ENCODE peak calls at places on chromosome 13, in four cellular contexts. Q is IMR-90, E is heart left ventricle, B is astrocyte. K is an unnamed sample.
A peak's percentile ranks its signal among the peaks of the same experiment; 100 is the strongest.

GRCh38 chr13:87123987-87124784 is 547.0 kb upstream of the SLITRK5 start:
- DNase-seq in Q (peak; percentile 100), E (peak; percentile 44), B (peak; percentile 100), K (peak; percentile 97)

GRCh38 chr13:112958127-112958989 is 10.7 kb upstream of the MCF2L start:
- DNase-seq in Q (no peak), E (no peak), B (no peak), K (no peak)

GRCh38 chr13:97435794-97436193 is 1.8 kb downstream of the RAP2A start:
- DNase-seq in Q (no peak), E (no peak), B (no peak), K (no peak)

GRCh38 chr13:101552797-101553196 is 100.3 kb downstream of the ITGBL1 start:
- DNase-seq in Q (peak; percentile 55), E (no peak), B (peak; percentile 42), K (no peak)

GRCh38 chr13:31114641-31115040 is 47.1 kb downstream of the HSPH1 start:
- DNase-seq in Q (no peak), E (no peak), B (no peak), K (no peak)

GRCh38 chr13:86841264-86841663 is 829.9 kb upstream of the SLITRK5 start:
- DNase-seq in Q (no peak), E (no peak), B (no peak), K (no peak)

GRCh38 chr13:43933378-43933777 is 53.7 kb downstream of the LACC1 start:
- DNase-seq in Q (no peak), E (no peak), B (no peak), K (no peak)

GRCh38 chr13:97211986-97212385 is 10.1 kb upstream of the MBNL2 start:
- DNase-seq in Q (no peak), E (no peak), B (no peak), K (no peak)

GRCh38 chr13:25729201-25729600 is 322.6 kb downstream of the SHISA2 start:
- DNase-seq in Q (no peak), E (no peak), B (no peak), K (peak; percentile 12)

GRCh38 chr13:43983373-43983772 is 103.7 kb downstream of the LACC1 start:
- DNase-seq in Q (peak; percentile 8), E (no peak), B (no peak), K (peak; percentile 30)

GRCh38 chr13:29918845-29919244 is 68.4 kb upstream of the UBL3 start:
- DNase-seq in Q (peak; percentile 92), E (no peak), B (peak; percentile 92), K (peak; percentile 92)

GRCh38 chr13:37486171-37486661 is 112.4 kb downstream of the POSTN start:
- DNase-seq in Q (no peak), E (no peak), B (peak; percentile 47), K (no peak)

GRCh38 chr13:77143325-77143907 is 116.5 kb upstream of the FBXL3 start:
- DNase-seq in Q (peak; percentile 52), E (no peak), B (no peak), K (peak; percentile 26)

GRCh38 chr13:42036711-42037110 is 11.7 kb upstream of the DGKH start:
- DNase-seq in Q (no peak), E (no peak), B (no peak), K (no peak)

GRCh38 chr13:28257305-28257704 is 119.0 kb downstream of the PAN3 start:
- DNase-seq in Q (no peak), E (no peak), B (no peak), K (no peak)

GRCh38 chr13:33487575-33488243 is 202.2 kb upstream of the STARD13 start:
- DNase-seq in Q (peak; percentile 65), E (no peak), B (no peak), K (no peak)

GRCh38 chr13:97798171-97798821 is 155.2 kb upstream of the IPO5 start:
- DNase-seq in Q (no peak), E (no peak), B (no peak), K (no peak)

GRCh38 chr13:80000679-80001509 is 340.0 kb downstream of the SPRY2 start:
- DNase-seq in Q (no peak), E (no peak), B (no peak), K (no peak)

GRCh38 chr13:42215578-42216421 is 56.2 kb upstream of the AKAP11 start:
- DNase-seq in Q (peak; percentile 60), E (no peak), B (peak; percentile 23), K (peak; percentile 6)

GRCh38 chr13:61709258-61709657 is 293.6 kb upstream of the PCDH20 start:
- DNase-seq in Q (no peak), E (no peak), B (no peak), K (no peak)

GRCh38 chr13:36130542-36131214 is 504 bp downstream of the DCLK1 start:
- DNase-seq in Q (no peak), E (peak; percentile 46), B (no peak), K (no peak)

GRCh38 chr13:47949799-47950198 is 51.3 kb downstream of the SUCLA2 start:
- DNase-seq in Q (no peak), E (no peak), B (no peak), K (no peak)

GRCh38 chr13:36548129-36548528 is 115.8 kb downstream of the CCNA1 start:
- DNase-seq in Q (no peak), E (peak; percentile 45), B (no peak), K (no peak)

GRCh38 chr13:86882835-86883234 is 788.3 kb upstream of the SLITRK5 start:
- DNase-seq in Q (peak; percentile 2), E (peak; percentile 33), B (no peak), K (no peak)

GRCh38 chr13:43285891-43286602 is 262.7 kb downstream of the DNAJC15 start:
- DNase-seq in Q (peak; percentile 68), E (peak; percentile 40), B (peak; percentile 76), K (no peak)

GRCh38 chr13:97434417-97435296 is 688 bp downstream of the RAP2A start:
- DNase-seq in Q (peak; percentile 20), E (peak; percentile 57), B (peak; percentile 21), K (peak; percentile 22)

GRCh38 chr13:112775791-112776279 is 86.0 kb downstream of the ATP11A start:
- DNase-seq in Q (no peak), E (no peak), B (no peak), K (no peak)

GRCh38 chr13:44459674-44460073 is 86.0 kb downstream of the SERP2 start:
- DNase-seq in Q (no peak), E (no peak), B (no peak), K (no peak)

GRCh38 chr13:43908156-43909126 is 28.7 kb downstream of the LACC1 start:
- DNase-seq in Q (peak; percentile 91), E (no peak), B (peak; percentile 74), K (peak; percentile 54)

GRCh38 chr13:44768775-44769578 is 192.8 kb upstream of the TSC22D1 start:
- DNase-seq in Q (peak; percentile 46), E (no peak), B (peak; percentile 52), K (no peak)

GRCh38 chr13:42750858-42751257 is 30.5 kb upstream of the FAM216B start:
- DNase-seq in Q (no peak), E (no peak), B (no peak), K (no peak)

GRCh38 chr13:51935326-51936171 is 73.8 kb downstream of the CCDC70 start:
- DNase-seq in Q (no peak), E (no peak), B (no peak), K (no peak)

GRCh38 chr13:49830721-49831120 is 38.2 kb upstream of the KPNA3 start:
- DNase-seq in Q (no peak), E (no peak), B (no peak), K (no peak)

GRCh38 chr13:105805866-105806265 is 729.6 kb downstream of the EFNB2 start:
- DNase-seq in Q (peak; percentile 9), E (no peak), B (no peak), K (no peak)

GRCh38 chr13:93304868-93305613 is 78.4 kb downstream of the GPC6 start:
- DNase-seq in Q (no peak), E (no peak), B (no peak), K (no peak)

GRCh38 chr13:78185700-78186099 is 267.1 kb upstream of the EDNRB start:
- DNase-seq in Q (no peak), E (no peak), B (no peak), K (no peak)
- TF ChIP-seq CTCF in Q (no peak), E (no peak), B (no peak), K (no peak)

GRCh38 chr13:24355103-24355502 is 45.7 kb downstream of the C1QTNF9 start:
- DNase-seq in Q (no peak), E (no peak), B (no peak), K (no peak)

GRCh38 chr13:24353736-24354135 is 44.4 kb downstream of the C1QTNF9 start:
- DNase-seq in Q (no peak), E (no peak), B (no peak), K (peak; percentile 73)

GRCh38 chr13:24348797-24349515 is 39.6 kb downstream of the C1QTNF9 start:
- DNase-seq in Q (no peak), E (no peak), B (no peak), K (peak; percentile 51)

GRCh38 chr13:24348385-24348784 is 39.0 kb downstream of the C1QTNF9 start:
- DNase-seq in Q (no peak), E (no peak), B (no peak), K (no peak)

DNA sequence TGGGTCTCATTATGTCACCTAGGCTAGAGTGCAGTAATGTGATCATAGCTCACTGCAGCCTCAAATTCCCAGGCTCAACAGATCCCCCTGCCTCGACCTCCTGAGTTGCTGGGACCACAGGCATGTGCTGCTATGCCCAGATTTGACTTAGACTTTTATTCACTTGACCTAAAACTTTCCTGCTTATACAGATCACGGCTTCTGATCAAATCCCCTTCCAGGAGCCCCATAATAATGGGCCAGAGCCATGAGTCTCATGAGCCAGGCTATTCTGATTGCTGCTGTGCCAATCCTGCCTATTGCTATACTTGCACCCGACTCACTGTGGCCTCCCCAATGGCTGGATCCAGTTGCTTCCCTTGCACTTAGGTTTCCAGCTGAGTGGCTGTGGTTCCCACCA is 42.0 kb downstream of the C1QTNF9 start:
- DNase-seq in Q (no peak), E (no peak), B (no peak), K (no peak)
- H3K4me1 ChIP-seq in Q (no peaks in the 10 kb centered on the region), E (no peaks in the 10 kb centered on the region), B (no peaks in the 10 kb centered on the region), K (peaks cover 19% of the 10 kb centered on the region)

GRCh38 chr13:102904408-102904862 is 58.6 kb downstream of the ERCC5 start:
- DNase-seq in Q (no peak), E (no peak), B (no peak), K (peak; percentile 91)

GRCh38 chr13:102905905-102906304 is 60.1 kb downstream of the ERCC5 start:
- DNase-seq in Q (no peak), E (no peak), B (no peak), K (no peak)

GRCh38 chr13:102902789-102903347 is 57.0 kb downstream of the ERCC5 start:
- DNase-seq in Q (no peak), E (peak; percentile 72), B (no peak), K (no peak)

GRCh38 chr13:102901615-102902305 is 55.9 kb downstream of the ERCC5 start:
- DNase-seq in Q (peak; percentile 17), E (no peak), B (peak; percentile 5), K (peak; percentile 73)

GRCh38 chr13:102903659-102904407 is 58.0 kb downstream of the ERCC5 start:
- DNase-seq in Q (peak; percentile 18), E (no peak), B (no peak), K (peak; percentile 56)
- H3K27ac ChIP-seq in Q (no peak overlapping the region), E (no peak overlapping the region), B (no peak overlapping the region), K (no peak overlapping the region)

GRCh38 chr13:94344126-94344863 is 135.2 kb downstream of the DCT start:
- DNase-seq in Q (peak; percentile 57), E (no peak), B (peak; percentile 38), K (no peak)

GRCh38 chr13:94335786-94336357 is 143.6 kb downstream of the DCT start:
- DNase-seq in Q (peak; percentile 28), E (no peak), B (no peak), K (no peak)

GRCh38 chr13:94343243-94343585 is 136.3 kb downstream of the DCT start:
- DNase-seq in Q (peak; percentile 52), E (no peak), B (peak; percentile 61), K (no peak)

GRCh38 chr13:94342436-94343242 is 136.8 kb downstream of the DCT start:
- DNase-seq in Q (no peak), E (no peak), B (peak; percentile 56), K (no peak)

GRCh38 chr13:94339116-94339687 is 140.3 kb downstream of the DCT start:
- DNase-seq in Q (no peak), E (no peak), B (no peak), K (no peak)
- TF ChIP-seq CTCF in Q (no peak), E (no peak), B (no peak), K (no peak)

K was measured in foreskin keratinocyte.